ENCODE peak calls at places on chromosomes 11 and 22, in nine cellular contexts. Q is transverse colon, X is H1, I is IMR-90, F is ovary, R is H54, O is lower leg skin, K is right lobe of liver, J is body of pancreas. D is an unnamed sample.
A peak's percentile ranks its signal among the peaks of the same experiment; 100 is the strongest.

GRCh38 chr11:35541621-35542375 is 16.4 kb upstream of the PAMR1 start:
- DNase-seq in Q (peak; percentile 16), X (no peak), I (peak; percentile 93), F (peak; percentile 36), R (no peak), O (no peak), K (no peak), J (no peak), D (no peak)

GRCh38 chr11:72405009-72405408 is 29.3 kb downstream of the CLPB start:
- DNase-seq in Q (no peak), X (no peak), I (no peak), F (no peak), R (no peak), O (no peak), K (no peak), J (no peak), D (no peak)

GRCh38 chr11:112958670-112959069 is 2.5 kb upstream of the NCAM1 start:
- DNase-seq in Q (no peak), X (no peak), I (no peak), F (no peak), R (peak; percentile 28), O (no peak), K (no peak), J (no peak), D (no peak)

GRCh38 chr11:43948341-43949185 is 6.1 kb downstream of the C11orf96 start:
- DNase-seq in Q (no peak), X (no peak), I (no peak), F (no peak), R (no peak), O (peak; percentile 46), K (no peak), J (no peak), D (no peak)

GRCh38 chr11:88529426-88529825 is 191.9 kb upstream of the CTSC start:
- DNase-seq in Q (no peak), X (no peak), I (no peak), F (no peak), R (no peak), O (no peak), K (no peak), J (no peak), D (no peak)

GRCh38 chr11:35215945-35216344 is 77.0 kb downstream of the CD44 start:
- DNase-seq in Q (no peak), X (no peak), I (no peak), F (no peak), R (no peak), O (no peak), K (no peak), J (no peak), D (no peak)

GRCh38 chr11:130798280-130798679 is 118.0 kb downstream of the SNX19 start:
- DNase-seq in Q (no peak), X (no peak), I (peak; percentile 98), F (no peak), R (no peak), O (no peak), K (no peak), J (no peak), D (no peak)

GRCh38 chr11:75063732-75064314 is 32.9 kb downstream of the OR2AT4 start:
- DNase-seq in Q (no peak), X (no peak), I (peak; percentile 10), F (no peak), R (no peak), O (no peak), K (no peak), J (no peak), D (no peak)

GRCh38 chr11:12050911-12051667 is 42.7 kb upstream of the DKK3 start:
- DNase-seq in Q (no peak), X (no peak), I (no peak), F (no peak), R (no peak), O (peak; percentile 68), K (peak; percentile 66), J (peak; percentile 41), D (no peak)

GRCh38 chr11:69489031-69489745 is 7.7 kb downstream of the LINC01488 start:
- DNase-seq in Q (no peak), X (no peak), I (no peak), F (no peak), R (no peak), O (no peak), K (no peak), J (no peak), D (no peak)

GRCh38 chr11:63017306-63017974 is 1.8 kb upstream of the SLC22A8 start:
- DNase-seq in Q (no peak), X (no peak), I (no peak), F (no peak), R (peak; percentile 23), O (peak; percentile 68), K (no peak), J (no peak), D (no peak)

DNA sequence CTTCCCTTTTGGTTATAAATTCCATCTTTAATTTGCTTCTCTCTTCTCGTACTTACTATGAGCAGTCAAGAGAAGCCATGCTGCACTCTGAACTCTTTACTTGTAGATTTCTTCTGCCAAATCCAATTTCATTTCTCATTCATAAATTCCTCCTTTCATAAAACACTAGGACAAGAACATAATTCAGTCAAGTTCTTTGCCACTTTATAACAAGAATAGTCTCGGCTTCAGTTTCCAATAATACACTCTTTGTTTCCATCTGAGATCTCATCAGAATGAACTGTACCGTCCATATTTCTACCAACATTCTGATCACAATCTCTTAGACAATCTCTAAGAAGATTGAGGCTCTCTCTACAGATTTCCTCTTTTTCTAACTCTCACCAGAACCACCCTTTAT is 25.1 kb downstream of the IZUMO1R start:
- DNase-seq in Q (no peak), X (no peak), I (no peak), F (no peak), R (no peak), O (no peak), K (no peak), J (no peak), D (no peak)
- TF ChIP-seq POLR2A in Q (no peak), X (no peak), I (no peak), F (no peak), R (no peak), O (no peak), K (no peak), J (no peak), D (no peak)

GRCh38 chr11:27926469-27926868 is 181.5 kb downstream of the KIF18A start:
- DNase-seq in Q (no peak), X (no peak), I (no peak), F (no peak), R (no peak), O (no peak), K (no peak), J (no peak), D (no peak)
- TF ChIP-seq POLR2A in Q (no peak), X (no peak), I (no peak), F (no peak), R (no peak), O (no peak), K (no peak), J (no peak), D (no peak)

GRCh38 chr11:93732237-93732892 is 8.9 kb downstream of the TAF1D start:
- DNase-seq in Q (no peak), X (no peak), I (no peak), F (no peak), R (no peak), O (no peak), K (no peak), J (no peak), D (no peak)
- TF ChIP-seq POLR2A in Q (no peak), X (peak; percentile 54), I (no peak), F (no peak), R (no peak), O (no peak), K (no peak), J (no peak), D (no peak)

GRCh38 chr22:31122532-31123291 is at the start of gene INPP5J:
- DNase-seq in Q (peak; percentile 80), X (no peak), I (peak; percentile 50), F (peak; percentile 62), R (peak; percentile 73), O (no peak), K (no peak), J (peak; percentile 76), D (no peak)
- TF ChIP-seq POLR2A in Q (peak; percentile 79), X (peak; percentile 36), I (no peak), F (no peak), R (peak; percentile 26), O (no peak), K (no peak), J (no peak), D (no peak)

GRCh38 chr11:14339356-14339755 is 19.6 kb downstream of the RRAS2 start:
- DNase-seq in Q (no peak), X (no peak), I (no peak), F (no peak), R (no peak), O (no peak), K (no peak), J (no peak), D (no peak)
- TF ChIP-seq POLR2A in Q (no peak), X (no peak), I (no peak), F (no peak), R (no peak), O (no peak), K (no peak), J (no peak), D (no peak)

GRCh38 chr11:125425601-125426000 is 70.5 kb downstream of the FEZ1 start:
- DNase-seq in Q (no peak), X (no peak), I (no peak), F (no peak), R (no peak), O (no peak), K (no peak), J (no peak), D (no peak)
- TF ChIP-seq POLR2A in Q (no peak), X (no peak), I (no peak), F (no peak), R (no peak), O (no peak), K (no peak), J (no peak), D (no peak)

D was measured in erythroblast.